ENCODE peak calls at places on chromosomes 12 and 14, in seven cellular contexts. Q, P, B, V, F, I and R are unnamed samples.

GRCh38 chr12:76706099-76706498 is 57.8 kb upstream of the ZDHHC17 start:
- DNase-seq in P (no peak), F (no peak), V (no peak), B (no peak), Q (no peak), I (no peak), R (peak)

GRCh38 chr12:96404683-96405082 is 4.4 kb upstream of the CDK17 start:
- DNase-seq in P (no peak), F (no peak), Q (no peak), V (no peak), I (no peak), B (no peak), R (peak)

GRCh38 chr14:23154876-23155587 is 28.4 kb downstream of the SLC7A8 start:
- DNase-seq in F (no peak), Q (peak), V (no peak), B (no peak), I (no peak), P (peak), R (peak)

GRCh38 chr12:78004451-78005093 is 173.9 kb downstream of the NAV3 start:
- DNase-seq in F (no peak), P (no peak), Q (no peak), B (no peak), I (no peak), V (no peak), R (peak)

GRCh38 chr12:2013527-2014223 is 9.4 kb upstream of the DCP1B start:
- DNase-seq in B (no peak), F (no peak), V (no peak), I (no peak), Q (no peak), P (no peak), R (peak)

GRCh38 chr14:67646136-67646535 is 26.4 kb downstream of the ARG2 start:
- DNase-seq in V (no peak), P (no peak), B (no peak), I (no peak), Q (no peak), F (no peak), R (no peak)

GRCh38 chr14:93086441-93087055 is 29.2 kb downstream of the ITPK1 start:
- DNase-seq in Q (no peak), P (no peak), V (no peak), F (no peak), B (no peak), I (no peak), R (no peak)

GRCh38 chr14:102944448-102945330 is 22.2 kb downstream of the AMN start:
- DNase-seq in V (no peak), P (no peak), Q (no peak), I (no peak), F (no peak), B (no peak), R (no peak)